ENCODE peak calls at places on chromosomes 13 and 19, in eight cellular contexts. One of them, this sample, is unnamed.

GRCh38 chr19:10478476-10478875 is 24.7 kb downstream of the KEAP1 start:
- DNase-seq in foreskin fibroblast: peak; percentile 57
- DNase-seq in stomach: no peak
- DNase-seq in CD4-positive, alpha-beta T cell: no peak
- DNase-seq in fibroblast of pulmonary artery: no peak
- DNase-seq in HCT116: no peak
- DNase-seq in breast epithelium: no peak
- DNase-seq in Peyer's patch: no peak
- DNase-seq in this sample: no peak

GRCh38 chr13:94901070-94901469 is 188.7 kb upstream of the SOX21 start:
- DNase-seq in HCT116: no peak
- DNase-seq in breast epithelium: no peak
- DNase-seq in CD4-positive, alpha-beta T cell: no peak
- DNase-seq in stomach: no peak
- DNase-seq in fibroblast of pulmonary artery: no peak
- DNase-seq in Peyer's patch: no peak
- DNase-seq in foreskin fibroblast: no peak
- DNase-seq in this sample: no peak

GRCh38 chr13:72839831-72840426 is 58.0 kb downstream of the PIBF1 start:
- DNase-seq in HCT116: peak; percentile 47
- DNase-seq in foreskin fibroblast: peak; percentile 56
- DNase-seq in stomach: peak; percentile 72
- DNase-seq in fibroblast of pulmonary artery: peak; percentile 64
- DNase-seq in breast epithelium: peak; percentile 55
- DNase-seq in CD4-positive, alpha-beta T cell: no peak
- DNase-seq in Peyer's patch: peak; percentile 74
- DNase-seq in this sample: no peak

GRCh38 chr13:22325761-22326160 is 654.9 kb downstream of the FGF9 start:
- DNase-seq in stomach: no peak
- DNase-seq in fibroblast of pulmonary artery: no peak
- DNase-seq in CD4-positive, alpha-beta T cell: no peak
- DNase-seq in foreskin fibroblast: no peak
- DNase-seq in breast epithelium: no peak
- DNase-seq in HCT116: no peak
- DNase-seq in Peyer's patch: no peak
- DNase-seq in this sample: no peak

GRCh38 chr19:7977021-7977722 is 28.3 kb downstream of the ELAVL1 start:
- DNase-seq in Peyer's patch: no peak
- DNase-seq in fibroblast of pulmonary artery: no peak
- DNase-seq in HCT116: no peak
- DNase-seq in CD4-positive, alpha-beta T cell: no peak
- DNase-seq in stomach: no peak
- DNase-seq in foreskin fibroblast: no peak
- DNase-seq in breast epithelium: no peak
- DNase-seq in this sample: no peak

GRCh38 chr13:25731037-25731436 is 320.8 kb downstream of the SHISA2 start:
- DNase-seq in stomach: no peak
- DNase-seq in Peyer's patch: no peak
- DNase-seq in CD4-positive, alpha-beta T cell: no peak
- DNase-seq in foreskin fibroblast: no peak
- DNase-seq in HCT116: no peak
- DNase-seq in fibroblast of pulmonary artery: no peak
- DNase-seq in breast epithelium: no peak
- DNase-seq in this sample: no peak

GRCh38 chr13:93635687-93636086 is 409.1 kb downstream of the GPC6 start:
- DNase-seq in HCT116: no peak
- DNase-seq in stomach: no peak
- DNase-seq in foreskin fibroblast: peak; percentile 84
- DNase-seq in breast epithelium: no peak
- DNase-seq in Peyer's patch: no peak
- DNase-seq in CD4-positive, alpha-beta T cell: no peak
- DNase-seq in fibroblast of pulmonary artery: peak; percentile 41
- DNase-seq in this sample: no peak

GRCh38 chr13:40283666-40284065 is 382.8 kb downstream of the FOXO1 start:
- DNase-seq in Peyer's patch: no peak
- DNase-seq in HCT116: no peak
- DNase-seq in breast epithelium: no peak
- DNase-seq in fibroblast of pulmonary artery: no peak
- DNase-seq in CD4-positive, alpha-beta T cell: no peak
- DNase-seq in stomach: no peak
- DNase-seq in foreskin fibroblast: no peak
- DNase-seq in this sample: no peak

GRCh38 chr13:26213982-26214381 is 8.1 kb downstream of the RNF6 start:
- DNase-seq in breast epithelium: no peak
- DNase-seq in foreskin fibroblast: no peak
- DNase-seq in stomach: no peak
- DNase-seq in Peyer's patch: no peak
- DNase-seq in fibroblast of pulmonary artery: no peak
- DNase-seq in CD4-positive, alpha-beta T cell: no peak
- DNase-seq in HCT116: no peak
- DNase-seq in this sample: no peak

GRCh38 chr13:23673354-23673753 is 103.1 kb downstream of the TNFRSF19 start:
- DNase-seq in foreskin fibroblast: peak; percentile 96
- DNase-seq in fibroblast of pulmonary artery: peak; percentile 84
- DNase-seq in breast epithelium: no peak
- DNase-seq in stomach: no peak
- DNase-seq in HCT116: no peak
- DNase-seq in Peyer's patch: no peak
- DNase-seq in CD4-positive, alpha-beta T cell: no peak
- DNase-seq in this sample: no peak

GRCh38 chr13:73000027-73000674 is 58.7 kb upstream of the KLF5 start:
- DNase-seq in stomach: no peak
- DNase-seq in fibroblast of pulmonary artery: peak; percentile 54
- DNase-seq in CD4-positive, alpha-beta T cell: no peak
- DNase-seq in Peyer's patch: no peak
- DNase-seq in foreskin fibroblast: no peak
- DNase-seq in breast epithelium: no peak
- DNase-seq in HCT116: peak; percentile 26
- DNase-seq in this sample: no peak

GRCh38 chr13:107365466-107366215 is 797.7 kb upstream of the ARGLU1 start:
- DNase-seq in fibroblast of pulmonary artery: peak; percentile 40
- DNase-seq in HCT116: no peak
- DNase-seq in breast epithelium: no peak
- DNase-seq in Peyer's patch: no peak
- DNase-seq in foreskin fibroblast: no peak
- DNase-seq in stomach: no peak
- DNase-seq in CD4-positive, alpha-beta T cell: no peak
- DNase-seq in this sample: no peak

GRCh38 chr13:61706899-61707298 is 291.2 kb upstream of the PCDH20 start:
- DNase-seq in HCT116: no peak
- DNase-seq in stomach: no peak
- DNase-seq in breast epithelium: no peak
- DNase-seq in CD4-positive, alpha-beta T cell: no peak
- DNase-seq in foreskin fibroblast: no peak
- DNase-seq in fibroblast of pulmonary artery: no peak
- DNase-seq in Peyer's patch: no peak
- DNase-seq in this sample: no peak

GRCh38 chr19:10760268-10760944 is 42.5 kb downstream of the DNM2 start:
- DNase-seq in HCT116: peak; percentile 46
- DNase-seq in stomach: no peak
- DNase-seq in foreskin fibroblast: peak; percentile 57
- DNase-seq in CD4-positive, alpha-beta T cell: no peak
- DNase-seq in Peyer's patch: peak; percentile 70
- DNase-seq in breast epithelium: no peak
- DNase-seq in fibroblast of pulmonary artery: no peak
- DNase-seq in this sample: no peak

GRCh38 chr19:9406798-9407352 is 28.5 kb downstream of the ZNF266 start:
- DNase-seq in fibroblast of pulmonary artery: peak; percentile 90
- DNase-seq in Peyer's patch: peak; percentile 51
- DNase-seq in breast epithelium: no peak
- DNase-seq in CD4-positive, alpha-beta T cell: peak; percentile 9
- DNase-seq in foreskin fibroblast: peak; percentile 98
- DNase-seq in stomach: peak; percentile 32
- DNase-seq in HCT116: no peak
- DNase-seq in this sample: no peak

GRCh38 chr19:51664997-51665396 is 18.4 kb upstream of the SIGLEC14 start:
- DNase-seq in stomach: no peak
- DNase-seq in fibroblast of pulmonary artery: no peak
- DNase-seq in HCT116: no peak
- DNase-seq in breast epithelium: no peak
- DNase-seq in foreskin fibroblast: peak; percentile 19
- DNase-seq in CD4-positive, alpha-beta T cell: no peak
- DNase-seq in Peyer's patch: no peak
- DNase-seq in this sample: no peak

GRCh38 chr19:43847246-43847645 is 20.1 kb downstream of the ZNF283 start:
- DNase-seq in fibroblast of pulmonary artery: no peak
- DNase-seq in breast epithelium: no peak
- DNase-seq in CD4-positive, alpha-beta T cell: no peak
- DNase-seq in Peyer's patch: no peak
- DNase-seq in HCT116: no peak
- DNase-seq in stomach: no peak
- DNase-seq in foreskin fibroblast: no peak
- DNase-seq in this sample: no peak

GRCh38 chr19:55206664-55207500 is 2.4 kb downstream of the PTPRH start:
- DNase-seq in HCT116: peak; percentile 67
- DNase-seq in foreskin fibroblast: peak; percentile 99
- DNase-seq in CD4-positive, alpha-beta T cell: no peak
- DNase-seq in breast epithelium: peak; percentile 68
- DNase-seq in Peyer's patch: peak; percentile 95
- DNase-seq in stomach: peak; percentile 88
- DNase-seq in fibroblast of pulmonary artery: peak; percentile 91
- DNase-seq in this sample: no peak

GRCh38 chr19:10805075-10805757 is 30.8 kb downstream of the TMED1 start:
- DNase-seq in breast epithelium: no peak
- DNase-seq in stomach: peak; percentile 34
- DNase-seq in HCT116: no peak
- DNase-seq in fibroblast of pulmonary artery: no peak
- DNase-seq in CD4-positive, alpha-beta T cell: no peak
- DNase-seq in foreskin fibroblast: no peak
- DNase-seq in Peyer's patch: no peak
- DNase-seq in this sample: no peak

GRCh38 chr13:113411216-113412023 is 41.9 kb downstream of the ADPRHL1 start:
- DNase-seq in CD4-positive, alpha-beta T cell: no peak
- DNase-seq in Peyer's patch: no peak
- DNase-seq in foreskin fibroblast: peak; percentile 98
- DNase-seq in breast epithelium: no peak
- DNase-seq in fibroblast of pulmonary artery: peak; percentile 70
- DNase-seq in HCT116: peak; percentile 84
- DNase-seq in stomach: no peak
- DNase-seq in this sample: no peak
- TF ChIP-seq CTCF in CD4-positive, alpha-beta T cell: no peak
- TF ChIP-seq CTCF in Peyer's patch: no peak
- TF ChIP-seq CTCF in foreskin fibroblast: no peak
- TF ChIP-seq CTCF in breast epithelium: no peak
- TF ChIP-seq CTCF in fibroblast of pulmonary artery: no peak
- TF ChIP-seq CTCF in HCT116: no peak
- TF ChIP-seq CTCF in stomach: no peak
- TF ChIP-seq CTCF in this sample: no peak

GRCh38 chr13:32647926-32648325 is 61.7 kb downstream of the PDS5B start:
- DNase-seq in fibroblast of pulmonary artery: no peak
- DNase-seq in Peyer's patch: no peak
- DNase-seq in stomach: no peak
- DNase-seq in HCT116: no peak
- DNase-seq in CD4-positive, alpha-beta T cell: no peak
- DNase-seq in foreskin fibroblast: no peak
- DNase-seq in breast epithelium: no peak
- DNase-seq in this sample: no peak
- TF ChIP-seq CTCF in fibroblast of pulmonary artery: no peak
- TF ChIP-seq CTCF in Peyer's patch: no peak
- TF ChIP-seq CTCF in stomach: no peak
- TF ChIP-seq CTCF in HCT116: peak; percentile 19
- TF ChIP-seq CTCF in CD4-positive, alpha-beta T cell: no peak
- TF ChIP-seq CTCF in foreskin fibroblast: no peak
- TF ChIP-seq CTCF in breast epithelium: no peak
- TF ChIP-seq CTCF in this sample: no peak

DNA sequence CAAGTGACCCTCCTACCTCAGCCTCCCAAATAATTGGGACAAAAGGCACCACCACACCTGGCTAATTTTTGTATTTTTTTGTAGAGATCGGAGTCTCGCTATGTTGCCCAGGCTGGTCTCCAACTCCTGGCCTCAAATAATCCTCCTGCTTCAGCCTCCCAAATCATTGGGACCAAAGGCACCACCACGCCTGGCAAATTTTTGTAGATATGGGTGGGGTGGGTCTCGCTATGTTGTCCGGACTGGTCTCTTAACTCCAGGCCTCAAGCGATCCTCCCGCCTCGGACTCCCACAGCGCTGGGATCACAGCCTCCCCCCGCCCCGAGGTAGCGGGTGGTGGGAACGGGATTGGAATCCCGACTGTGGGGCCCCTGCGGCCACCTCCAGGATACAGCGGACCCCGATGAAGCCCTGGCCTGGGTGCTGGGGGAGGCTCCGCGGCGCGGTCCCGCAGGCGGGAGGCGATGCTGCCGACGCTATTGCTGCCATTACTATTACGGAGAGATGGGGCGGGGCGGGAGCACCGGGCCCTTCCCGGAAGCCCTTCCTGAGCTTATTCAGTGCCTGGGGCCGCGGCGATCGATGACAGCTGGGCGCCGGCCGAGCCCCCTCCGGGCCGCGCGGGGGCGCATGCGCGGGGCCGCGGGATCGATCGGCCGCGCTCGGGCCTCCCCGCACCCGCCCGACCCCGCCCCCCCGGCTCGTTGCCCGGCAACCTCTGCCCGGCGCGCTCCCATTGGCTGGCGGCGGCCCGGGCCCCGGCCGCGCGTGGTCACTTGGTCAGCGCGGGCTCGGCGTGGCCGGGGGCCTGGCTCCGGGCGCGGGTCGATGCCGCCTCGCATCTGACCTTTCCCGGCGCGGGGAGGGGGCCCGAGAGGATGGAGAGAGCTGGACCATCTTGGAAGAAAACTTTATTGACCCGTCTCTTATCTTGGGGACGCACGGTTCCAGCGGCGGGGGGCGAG is 27.9 kb upstream of the ONECUT3 start:
- DNase-seq in foreskin fibroblast: peak; percentile 89
- DNase-seq in fibroblast of pulmonary artery: peak; percentile 52
- DNase-seq in stomach: peak; percentile 65
- DNase-seq in Peyer's patch: peak; percentile 62
- DNase-seq in HCT116: no peak
- DNase-seq in CD4-positive, alpha-beta T cell: no peak
- DNase-seq in breast epithelium: no peak
- DNase-seq in this sample: peak; percentile 82
- TF ChIP-seq CTCF in foreskin fibroblast: no peak
- TF ChIP-seq CTCF in fibroblast of pulmonary artery: no peak
- TF ChIP-seq CTCF in stomach: no peak
- TF ChIP-seq CTCF in Peyer's patch: no peak
- TF ChIP-seq CTCF in HCT116: no peak
- TF ChIP-seq CTCF in CD4-positive, alpha-beta T cell: no peak
- TF ChIP-seq CTCF in breast epithelium: no peak
- TF ChIP-seq CTCF in this sample: no peak

DNA sequence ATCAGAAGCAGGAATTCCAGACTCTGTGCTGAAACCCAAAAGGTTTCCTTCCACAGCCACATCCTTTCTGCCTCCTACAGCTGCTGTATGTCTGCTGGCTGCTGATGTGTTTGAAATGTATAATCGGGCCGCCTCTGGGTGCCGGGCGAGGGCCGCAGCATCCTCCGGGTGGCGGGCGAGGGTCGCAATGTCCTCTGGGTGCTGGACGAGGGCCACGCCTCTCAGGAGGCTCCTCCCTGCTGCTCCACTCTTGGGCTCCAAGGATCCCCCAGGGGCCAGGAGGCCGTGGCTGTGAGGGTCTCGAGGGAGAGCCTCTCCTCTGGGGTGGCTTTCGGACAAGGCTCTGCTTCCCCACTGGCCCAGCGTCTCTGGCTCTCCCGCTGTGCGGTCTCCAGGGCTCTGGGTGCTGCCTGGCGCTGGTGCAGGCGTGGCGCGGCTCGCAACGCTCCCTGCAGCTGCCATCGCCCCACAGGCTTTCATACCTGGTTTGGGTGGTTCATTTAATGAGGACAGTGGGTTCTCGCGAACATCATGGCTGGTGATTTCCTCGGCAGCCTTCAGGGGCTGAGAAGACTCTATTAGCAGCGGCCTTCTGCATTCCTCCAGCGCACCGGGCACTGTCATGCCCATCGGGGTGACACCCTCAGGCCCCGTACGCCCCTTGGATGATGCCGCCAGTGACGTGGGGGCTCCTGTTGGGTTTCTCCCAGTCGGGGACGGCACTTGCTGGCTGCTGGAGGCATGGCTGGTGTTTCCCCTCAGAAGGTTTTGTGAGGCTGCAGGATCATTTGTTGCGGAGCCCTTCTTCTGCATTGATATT is 41.8 kb upstream of the GRTP1 start:
- DNase-seq in HCT116: no peak
- DNase-seq in CD4-positive, alpha-beta T cell: no peak
- DNase-seq in breast epithelium: no peak
- DNase-seq in fibroblast of pulmonary artery: no peak
- DNase-seq in stomach: no peak
- DNase-seq in foreskin fibroblast: no peak
- DNase-seq in Peyer's patch: peak; percentile 30
- DNase-seq in this sample: peak; percentile 64
- TF ChIP-seq CTCF in HCT116: no peak
- TF ChIP-seq CTCF in CD4-positive, alpha-beta T cell: no peak
- TF ChIP-seq CTCF in breast epithelium: no peak
- TF ChIP-seq CTCF in fibroblast of pulmonary artery: no peak
- TF ChIP-seq CTCF in stomach: no peak
- TF ChIP-seq CTCF in foreskin fibroblast: no peak
- TF ChIP-seq CTCF in Peyer's patch: no peak
- TF ChIP-seq CTCF in this sample: no peak

This sample was measured in type B pancreatic cell.